ENCODE peak calls at places on chromosome 17, in eight cellular contexts. Q is H9, F is HFF-Myc, X is GM23338, O is B cell, D is body of pancreas, A is neural crest cell, T is mammary epithelial cell. L is an unnamed sample.

GRCh38 chr17:40122944-40123810 is 1.4 kb downstream of the MSL1 start:
- DNase-seq in Q (peak; percentile 87), F (no peak), X (peak; percentile 86), O (no peak), D (peak; percentile 56), A (peak; percentile 53), T (peak; percentile 36), L (peak; percentile 76)

GRCh38 chr17:40349477-40350409 is 14.8 kb downstream of the GJD3 start:
- DNase-seq in Q (no peak), F (no peak), X (no peak), O (no peak), D (no peak), A (no peak), T (peak; percentile 98), L (no peak)

GRCh38 chr17:6392609-6393367 is 42.1 kb downstream of the AIPL1 start:
- DNase-seq in Q (no peak), F (no peak), X (peak; percentile 34), O (no peak), D (peak; percentile 15), A (no peak), T (no peak), L (no peak)

GRCh38 chr17:19000531-19001011 is 4.0 kb downstream of the FAM83G start:
- DNase-seq in Q (no peak), F (no peak), X (no peak), O (no peak), D (peak; percentile 45), A (no peak), T (peak; percentile 82), L (no peak)

GRCh38 chr17:61500287-61500686 is 48.1 kb downstream of the TBX4 start:
- DNase-seq in Q (no peak), F (no peak), X (no peak), O (no peak), D (no peak), A (no peak), T (no peak), L (no peak)

GRCh38 chr17:10197721-10198508 is 491 bp downstream of the GAS7 start:
- DNase-seq in Q (peak; percentile 49), F (no peak), X (peak; percentile 54), O (no peak), D (no peak), A (peak; percentile 30), T (no peak), L (no peak)

GRCh38 chr17:32486091-32486700 is 597 bp upstream of the CDK5R1 start:
- DNase-seq in Q (peak; percentile 88), F (no peak), X (peak; percentile 89), O (peak; percentile 53), D (peak; percentile 82), A (no peak), T (peak; percentile 73), L (peak; percentile 94)

GRCh38 chr17:41098042-41098441 is at the start of gene KRTAP4-8:
- DNase-seq in Q (no peak), F (no peak), X (no peak), O (no peak), D (no peak), A (no peak), T (no peak), L (no peak)

GRCh38 chr17:77085916-77086432 is 54.8 kb upstream of the SEC14L1 start:
- DNase-seq in Q (no peak), F (no peak), X (no peak), O (no peak), D (no peak), A (no peak), T (peak; percentile 21), L (no peak)

GRCh38 chr17:79706931-79707382 is 23.8 kb upstream of the ENPP7 start:
- DNase-seq in Q (peak; percentile 74), F (no peak), X (no peak), O (no peak), D (no peak), A (no peak), T (no peak), L (no peak)

GRCh38 chr17:11388061-11388460 is 147.0 kb downstream of the SHISA6 start:
- DNase-seq in Q (no peak), F (no peak), X (no peak), O (no peak), D (no peak), A (no peak), T (no peak), L (no peak)

GRCh38 chr17:77501101-77501566 is 360.4 kb downstream of the SEC14L1 start:
- DNase-seq in Q (no peak), F (no peak), X (peak; percentile 86), O (no peak), D (no peak), A (no peak), T (no peak), L (peak; percentile 57)

GRCh38 chr17:1323336-1323735 is 43.9 kb downstream of the TRARG1 start:
- DNase-seq in Q (no peak), F (no peak), X (peak; percentile 71), O (no peak), D (no peak), A (no peak), T (no peak), L (no peak)

GRCh38 chr17:45808845-45809244 is 24.7 kb downstream of the CRHR1 start:
- DNase-seq in Q (no peak), F (no peak), X (no peak), O (no peak), D (no peak), A (no peak), T (no peak), L (no peak)

GRCh38 chr17:45813051-45813731 is 29.1 kb downstream of the CRHR1 start:
- DNase-seq in Q (peak; percentile 90), F (no peak), X (peak; percentile 94), O (no peak), D (no peak), A (peak; percentile 59), T (no peak), L (no peak)

GRCh38 chr17:45814622-45815606 is 29.8 kb upstream of the SPPL2C start:
- DNase-seq in Q (no peak), F (no peak), X (no peak), O (no peak), D (no peak), A (no peak), T (no peak), L (no peak)

GRCh38 chr17:45809484-45809883 is 25.4 kb downstream of the CRHR1 start:
- DNase-seq in Q (no peak), F (no peak), X (no peak), O (no peak), D (no peak), A (no peak), T (no peak), L (no peak)

GRCh38 chr17:45812102-45812501 is 28.0 kb downstream of the CRHR1 start:
- DNase-seq in Q (no peak), F (no peak), X (peak; percentile 68), O (no peak), D (no peak), A (no peak), T (peak; percentile 10), L (no peak)
- TF ChIP-seq CTCF in Q (peak; percentile 56), F (no peak), X (peak; percentile 50), O (no peak), D (no peak), A (no peak), T (peak; percentile 33), L (no peak)

GRCh38 chr17:38743556-38744171 is 4.5 kb downstream of the PCGF2 start:
- DNase-seq in Q (peak; percentile 51), F (no peak), X (peak; percentile 59), O (no peak), D (peak; percentile 62), A (no peak), T (no peak), L (peak; percentile 15)

GRCh38 chr17:38741443-38741842 is 6.7 kb downstream of the PCGF2 start:
- DNase-seq in Q (no peak), F (no peak), X (no peak), O (no peak), D (no peak), A (no peak), T (no peak), L (no peak)

GRCh38 chr17:38740806-38741205 is 7.3 kb downstream of the PCGF2 start:
- DNase-seq in Q (no peak), F (no peak), X (no peak), O (no peak), D (no peak), A (no peak), T (no peak), L (no peak)

GRCh38 chr17:38742431-38743308 is 5.5 kb downstream of the PCGF2 start:
- DNase-seq in Q (no peak), F (peak; percentile 93), X (no peak), O (no peak), D (peak; percentile 71), A (no peak), T (peak; percentile 66), L (peak; percentile 26)

DNA sequence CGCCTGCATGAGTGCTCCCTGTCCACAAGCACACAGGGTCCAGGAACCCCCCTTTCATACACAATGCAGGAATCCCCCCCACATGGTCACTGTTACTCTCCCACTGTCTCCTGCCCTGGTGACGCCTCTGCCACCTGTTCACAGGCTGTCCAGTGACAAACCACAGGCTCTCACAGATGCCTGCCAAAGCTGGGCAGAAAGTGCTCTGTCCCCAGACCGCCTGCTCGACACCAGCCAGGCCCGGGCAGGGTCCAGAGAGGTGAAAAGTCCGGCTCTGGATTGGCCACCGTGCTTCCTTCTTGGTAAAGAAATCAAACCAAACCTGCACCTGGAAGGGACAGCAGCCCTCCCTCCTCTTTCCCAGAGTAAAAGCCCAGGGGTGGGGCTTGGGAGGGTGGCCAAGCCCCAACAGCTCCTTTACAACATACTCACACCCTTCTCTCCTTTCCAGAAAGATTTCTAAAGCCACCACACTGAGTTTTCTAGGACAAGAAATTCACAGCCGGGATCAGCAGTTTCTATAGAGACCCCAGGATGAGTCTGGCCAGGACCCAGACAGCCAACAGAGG is 6.2 kb downstream of the PCGF2 start:
- DNase-seq in Q (no peak), F (no peak), X (no peak), O (no peak), D (peak; percentile 95), A (no peak), T (peak; percentile 9), L (peak; percentile 11)
- TF ChIP-seq CTCF in Q (no peak), F (no peak), X (no peak), O (no peak), D (no peak), A (no peak), T (no peak), L (no peak)

DNA sequence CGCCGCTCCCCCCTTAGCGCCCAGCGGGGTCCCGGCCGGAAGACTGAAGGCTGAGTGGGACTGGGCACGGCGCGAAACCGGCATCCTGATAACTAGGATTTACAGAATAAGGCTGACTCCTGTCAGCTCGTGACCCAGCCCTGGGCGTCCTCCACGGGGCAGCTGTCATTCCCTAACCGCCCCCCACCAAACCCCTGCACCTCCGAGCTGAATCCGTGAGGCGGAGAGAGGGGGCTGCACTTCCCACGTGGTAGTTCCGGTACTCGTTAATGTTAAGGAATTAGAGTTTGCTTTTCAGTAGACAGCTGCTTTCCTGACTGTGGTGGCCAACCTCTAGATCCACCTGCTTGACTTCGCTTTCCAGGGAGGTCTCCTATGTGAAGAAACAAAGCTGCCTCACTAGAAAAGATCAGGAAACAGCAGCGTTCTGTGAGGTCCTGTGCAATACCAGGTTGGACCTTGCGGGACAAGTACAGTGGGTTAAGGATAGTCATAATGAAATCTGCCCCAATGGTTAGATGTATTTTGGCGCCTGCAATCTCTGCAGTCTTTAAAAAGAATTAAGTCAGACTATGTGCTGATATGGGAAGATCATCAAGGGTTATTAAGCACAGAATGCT is 1.0 kb upstream of the WBP2 start:
- DNase-seq in Q (no peak), F (no peak), X (no peak), O (no peak), D (peak; percentile 35), A (peak; percentile 55), T (no peak), L (no peak)
- TF ChIP-seq CTCF in Q (no peak), F (no peak), X (peak; percentile 53), O (peak; percentile 2), D (no peak), A (no peak), T (peak; percentile 37), L (peak; percentile 67)

GRCh38 chr17:68533887-68534700 is 21.9 kb downstream of the PRKAR1A start:
- DNase-seq in Q (no peak), F (no peak), X (peak; percentile 52), O (no peak), D (no peak), A (no peak), T (no peak), L (no peak)
- TF ChIP-seq CTCF in Q (peak; percentile 61), F (peak; percentile 36), X (peak; percentile 70), O (peak; percentile 37), D (peak; percentile 18), A (peak; percentile 61), T (peak; percentile 36), L (peak; percentile 19)

L was measured in GM13977.